ENCODE peak calls at places on chromosomes 13 and 19, in four cellular contexts. H, L, K and V are unnamed samples.

GRCh38 chr19:7386308-7386707 is 37.6 kb downstream of the ARHGEF18 start:
- DNase-seq in H (no peak), L (no peak), K (no peak), V (no peak)

GRCh38 chr13:31790992-31791391 is 51.7 kb downstream of the RXFP2 start:
- DNase-seq in H (peak; percentile 17), L (no peak), K (peak; percentile 77), V (peak; percentile 35)

GRCh38 chr13:43804461-43805070 is 17.8 kb upstream of the ENOX1 start:
- DNase-seq in H (peak; percentile 78), L (peak; percentile 42), K (peak; percentile 58), V (peak; percentile 70)

GRCh38 chr19:37572203-37572602 is 22.4 kb downstream of the ZNF571 start:
- DNase-seq in H (peak; percentile 22), L (no peak), K (peak; percentile 1), V (no peak)

GRCh38 chr13:113649212-113649611 is 8.8 kb downstream of the ATP4B start:
- DNase-seq in H (no peak), L (no peak), K (no peak), V (peak; percentile 22)

GRCh38 chr19:39390460-39390758 is 497 bp downstream of the PAF1 start:
- DNase-seq in H (no peak), L (no peak), K (no peak), V (peak; percentile 76)

GRCh38 chr13:50677687-50678463 is 165.6 kb downstream of the DLEU7 start:
- DNase-seq in H (peak; percentile 11), L (no peak), K (peak; percentile 40), V (no peak)

GRCh38 chr19:4516939-4517300 is 1.4 kb downstream of the PLIN4 start:
- DNase-seq in H (no peak), L (no peak), K (no peak), V (no peak)

GRCh38 chr13:65600702-65601101 is 1629.4 kb downstream of the PCDH9 start:
- DNase-seq in H (peak; percentile 78), L (no peak), K (peak; percentile 32), V (no peak)

GRCh38 chr19:47272448-47273312 is 2.0 kb upstream of the INAFM1 start:
- DNase-seq in H (no peak), L (no peak), K (peak; percentile 71), V (peak; percentile 99)

DNA sequence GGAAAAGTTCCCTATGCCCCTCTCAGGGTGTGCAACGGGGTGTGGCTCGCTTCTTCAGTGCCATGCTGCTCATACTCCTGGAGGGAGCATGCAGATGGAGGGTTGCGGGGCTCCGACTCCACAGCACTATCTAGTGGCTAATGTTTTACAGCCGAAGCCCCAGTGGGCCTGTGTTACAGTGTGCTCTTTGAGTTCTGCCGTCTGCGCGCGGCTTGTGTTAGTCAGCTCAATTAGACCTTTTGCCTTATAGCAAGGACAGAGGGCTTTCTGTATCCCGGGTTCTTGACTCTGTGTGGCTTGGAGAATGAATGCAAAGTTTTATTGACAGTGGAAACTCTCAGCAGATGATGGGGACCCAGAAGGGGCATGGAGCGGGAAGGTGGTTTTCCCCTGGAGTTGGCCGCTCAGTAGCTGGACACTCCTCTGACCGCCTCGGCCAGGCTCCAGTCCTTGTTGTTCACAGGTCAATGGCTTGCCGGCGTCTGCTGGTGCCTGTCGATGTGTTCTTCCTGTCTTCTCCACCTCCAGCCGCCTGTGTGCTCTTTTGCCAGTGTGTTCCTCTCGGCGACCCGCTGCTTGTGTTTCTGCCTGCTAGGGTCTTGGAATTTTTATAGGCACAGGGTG is 383.4 kb downstream of the LMO7 start:
- DNase-seq in H (no peak), L (peak; percentile 59), K (no peak), V (no peak)
- TF ChIP-seq CTCF in H (no peak), L (no peak), K (no peak), V (peak; percentile 47)

DNA sequence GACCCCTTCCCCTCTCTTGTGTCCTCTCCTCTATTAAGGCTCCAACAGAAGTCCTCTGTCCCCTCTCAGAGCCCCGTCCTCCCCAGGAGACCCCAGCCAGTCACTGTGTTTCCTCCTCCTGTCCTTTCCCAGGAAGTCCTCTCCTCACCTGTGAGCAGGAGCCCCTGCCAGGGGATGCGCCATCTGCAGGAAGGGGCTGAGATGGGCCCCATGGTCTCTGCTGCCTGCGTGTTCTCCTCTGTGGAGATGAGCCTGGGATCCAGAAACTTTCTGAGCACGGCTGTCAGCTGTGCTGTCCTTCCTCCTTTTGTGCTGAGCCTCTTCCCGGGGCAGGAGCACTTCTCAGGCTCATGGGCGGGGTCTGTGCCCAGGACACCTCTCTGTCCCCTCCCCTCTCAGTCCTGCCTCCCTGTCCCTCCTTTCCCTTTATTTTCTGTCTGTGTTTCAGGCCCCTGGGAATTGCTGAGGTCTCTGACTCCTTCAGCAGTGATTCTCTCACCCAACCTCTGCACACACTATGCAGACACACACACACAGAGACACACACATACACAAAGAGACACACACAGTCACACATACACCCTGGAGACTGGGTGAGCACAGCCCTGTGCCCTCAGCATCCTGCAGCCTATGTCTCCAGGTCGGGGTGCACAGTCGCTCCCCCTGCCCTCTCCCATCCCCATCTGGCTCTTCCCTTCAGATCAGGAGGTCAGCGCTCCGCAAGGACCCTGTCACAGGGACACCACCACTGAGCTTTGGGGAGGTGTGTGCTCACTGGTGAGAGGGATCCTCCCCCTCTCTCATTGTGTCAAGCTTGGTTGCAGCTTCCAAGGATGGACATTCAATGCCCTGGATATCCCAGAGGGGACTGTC is at the start of gene CEACAM8:
- DNase-seq in H (no peak), L (no peak), K (no peak), V (no peak)
- TF ChIP-seq CTCF in H (no peak), L (no peak), K (no peak), V (no peak)

GRCh38 chr13:28678809-28679208 is 19.9 kb downstream of the POMP start:
- DNase-seq in H (no peak), L (no peak), K (no peak), V (no peak)
- TF ChIP-seq CTCF in H (peak; percentile 24), L (no peak), K (peak; percentile 43), V (peak; percentile 29)

DNA sequence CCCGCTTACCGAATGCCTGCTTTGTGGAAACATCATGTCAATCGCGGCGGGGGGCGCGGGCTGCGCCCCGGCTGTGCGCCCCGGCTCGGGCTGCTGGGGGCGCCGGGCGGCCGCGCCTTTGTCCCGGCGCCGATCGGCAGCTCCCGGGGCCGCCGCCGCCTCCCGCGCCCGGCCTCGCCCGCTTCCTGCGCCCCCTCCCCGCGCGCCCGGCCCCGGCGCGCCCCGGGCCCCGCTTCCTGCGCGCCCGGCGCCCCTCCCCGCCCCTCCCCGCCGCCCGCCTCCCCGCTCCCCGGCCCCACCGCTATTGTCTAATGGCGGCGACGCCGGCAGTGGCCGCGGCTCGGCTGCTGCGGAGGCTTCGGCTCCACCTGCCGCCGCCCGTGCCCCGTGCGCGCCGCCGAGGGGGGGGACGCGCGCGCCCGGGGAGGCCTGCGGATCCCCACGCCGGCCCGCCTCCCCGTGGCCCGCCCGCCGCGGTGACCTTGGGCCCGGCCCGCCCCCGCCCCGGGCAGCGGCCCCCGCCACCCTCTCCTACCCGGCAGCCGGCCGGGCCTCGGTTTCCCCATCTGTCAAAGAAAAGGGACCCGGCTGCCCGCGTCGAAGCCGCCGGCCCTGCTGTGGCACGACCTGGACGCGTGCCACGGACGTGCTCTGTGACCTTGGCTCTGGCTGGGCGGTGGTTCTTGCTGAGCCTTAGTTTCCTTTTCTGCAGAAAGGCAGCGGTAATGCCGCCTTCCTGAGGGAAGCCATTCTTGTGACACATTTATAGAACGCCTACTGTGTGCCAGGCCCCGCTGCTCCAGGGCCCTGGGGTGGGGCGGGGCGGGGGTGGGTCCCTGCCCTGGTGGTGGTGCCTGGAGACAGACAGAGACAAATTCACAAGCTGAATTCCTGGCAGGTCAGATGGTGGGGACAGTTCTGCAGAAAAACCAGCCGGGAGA is at the start of gene TLE5:
- DNase-seq in H (no peak), L (peak; percentile 62), K (peak; percentile 60), V (peak; percentile 99)
- TF ChIP-seq CTCF in H (no peak), L (no peak), K (no peak), V (no peak)

GRCh38 chr13:99086869-99087129 is 108.9 kb upstream of the DOCK9 start:
- DNase-seq in H (no peak), L (peak; percentile 60), K (no peak), V (peak; percentile 94)

GRCh38 chr13:99087954-99088491 is 110.2 kb upstream of the DOCK9 start:
- DNase-seq in H (no peak), L (no peak), K (no peak), V (no peak)

GRCh38 chr13:99086149-99086868 is 108.4 kb upstream of the DOCK9 start:
- DNase-seq in H (peak; percentile 47), L (peak; percentile 53), K (peak; percentile 41), V (peak; percentile 96)

GRCh38 chr13:99085846-99086148 is 107.9 kb upstream of the DOCK9 start:
- DNase-seq in H (no peak), L (no peak), K (no peak), V (no peak)

GRCh38 chr13:99087130-99087953 is 109.5 kb upstream of the DOCK9 start:
- DNase-seq in H (peak; percentile 59), L (peak; percentile 88), K (peak; percentile 77), V (peak; percentile 100)
- TF ChIP-seq CTCF in H (peak; percentile 4), L (no peak), K (peak; percentile 18), V (no peak)

DNA sequence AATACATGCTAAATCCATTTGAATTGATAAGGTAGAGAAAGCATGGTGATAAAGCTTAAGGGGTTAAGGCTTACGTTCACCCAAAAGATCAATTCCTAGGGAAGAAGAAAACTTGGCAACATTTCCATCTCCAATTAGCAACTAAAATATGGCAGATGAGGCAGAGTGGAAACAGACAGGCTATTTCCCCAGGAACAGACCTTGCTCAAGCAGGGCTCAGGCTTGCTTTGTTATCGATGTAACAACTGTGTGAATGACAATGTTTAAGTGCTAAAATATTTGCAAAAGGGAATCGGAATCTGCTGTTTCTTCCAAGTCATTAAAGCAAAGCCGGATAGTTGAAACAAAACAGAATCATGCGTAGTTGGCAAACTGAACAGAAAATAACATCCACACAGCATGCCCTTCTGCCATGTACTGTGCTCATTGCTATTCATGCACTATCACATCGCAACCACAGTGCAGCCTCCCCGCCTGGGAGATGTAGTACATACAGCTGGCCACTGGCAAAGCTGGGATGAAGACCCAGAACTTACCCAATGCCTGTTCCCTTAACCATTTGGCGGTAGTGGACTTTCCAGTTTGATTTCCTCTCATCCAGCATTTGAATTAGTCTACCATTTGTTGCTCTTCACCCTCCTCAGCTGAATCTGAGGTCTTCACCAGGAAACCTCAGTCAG is 799.1 kb downstream of the DIAPH3 start:
- DNase-seq in H (no peak), L (no peak), K (no peak), V (no peak)
- TF ChIP-seq CTCF in H (no peak), L (no peak), K (no peak), V (no peak)